ENCODE peak calls at places on chromosomes 11 and 22, in eight cellular contexts. H, S, N, P, A, E, R and W are unnamed samples.

GRCh38 chr11:18608373-18608772 is 8.8 kb downstream of the MISFA start:
- DNase-seq in H (no peak), S (peak; percentile 27), N (no peak), P (no peak), A (no peak), E (no peak), R (no peak), W (no peak)

GRCh38 chr11:126725043-126725442 is 275.5 kb downstream of the KIRREL3 start:
- DNase-seq in H (no peak), S (no peak), N (no peak), P (no peak), A (no peak), E (no peak), R (no peak), W (no peak)

GRCh38 chr11:68956142-68956541 is 24.6 kb downstream of the MRGPRD start:
- DNase-seq in H (no peak), S (no peak), N (no peak), P (no peak), A (no peak), E (no peak), R (no peak), W (no peak)

GRCh38 chr11:88543902-88544655 is 206.5 kb upstream of the CTSC start:
- DNase-seq in H (peak; percentile 80), S (peak; percentile 92), N (peak; percentile 81), P (peak; percentile 74), A (peak; percentile 81), E (peak; percentile 75), R (peak; percentile 84), W (peak; percentile 68)

GRCh38 chr11:96761451-96761850 is 371.6 kb downstream of the JRKL start:
- DNase-seq in H (no peak), S (no peak), N (no peak), P (no peak), A (no peak), E (no peak), R (no peak), W (no peak)

GRCh38 chr11:8059571-8060011 is 21.4 kb upstream of the TUB start:
- DNase-seq in H (no peak), S (no peak), N (no peak), P (no peak), A (no peak), E (no peak), R (no peak), W (peak; percentile 81)

GRCh38 chr22:23696326-23696851 is 5.6 kb downstream of the RGL4 start:
- DNase-seq in H (no peak), S (no peak), N (no peak), P (peak; percentile 39), A (peak; percentile 46), E (no peak), R (no peak), W (peak; percentile 13)

GRCh38 chr22:19610518-19611253 is 86.5 kb upstream of the CLDN5 start:
- DNase-seq in H (no peak), S (no peak), N (no peak), P (no peak), A (no peak), E (no peak), R (no peak), W (no peak)

GRCh38 chr11:83508804-83509203 is 222.6 kb upstream of the CCDC90B start:
- DNase-seq in H (no peak), S (peak; percentile 79), N (no peak), P (no peak), A (no peak), E (no peak), R (no peak), W (no peak)

GRCh38 chr11:126318642-126319373 is 14.9 kb downstream of the DCPS start:
- DNase-seq in H (peak; percentile 67), S (peak; percentile 75), N (no peak), P (no peak), A (peak; percentile 97), E (peak; percentile 52), R (no peak), W (no peak)

GRCh38 chr11:106988151-106988806 is 30.0 kb downstream of the GUCY1A2 start:
- DNase-seq in H (no peak), S (peak; percentile 64), N (no peak), P (no peak), A (peak; percentile 90), E (no peak), R (no peak), W (no peak)
- H3K27ac ChIP-seq in H (no peak overlapping the region), S (peak overlapping the region; percentile 76), N (no peak overlapping the region), P (no peak overlapping the region), A (no peak overlapping the region), E (no peak overlapping the region), R (no peak overlapping the region), W (no peak overlapping the region)

GRCh38 chr11:108233277-108233945 is 10.5 kb downstream of the ATM start:
- DNase-seq in H (no peak), S (no peak), N (no peak), P (no peak), A (no peak), E (no peak), R (no peak), W (no peak)

GRCh38 chr11:108235192-108235591 is 12.3 kb downstream of the ATM start:
- DNase-seq in H (no peak), S (no peak), N (no peak), P (no peak), A (no peak), E (no peak), R (no peak), W (no peak)

GRCh38 chr11:108235633-108236032 is 12.8 kb downstream of the ATM start:
- DNase-seq in H (no peak), S (no peak), N (no peak), P (no peak), A (no peak), E (no peak), R (no peak), W (no peak)

GRCh38 chr11:108239076-108239475 is 16.2 kb downstream of the ATM start:
- DNase-seq in H (peak; percentile 17), S (no peak), N (no peak), P (no peak), A (no peak), E (no peak), R (no peak), W (no peak)

GRCh38 chr11:108237058-108237481 is 14.2 kb downstream of the ATM start:
- DNase-seq in H (no peak), S (no peak), N (no peak), P (no peak), A (no peak), E (no peak), R (no peak), W (no peak)
- H3K4me3 ChIP-seq in H (no peak overlapping the region), S (no peak overlapping the region), N (no peak overlapping the region), P (no peak overlapping the region), A (no peak overlapping the region), E (no peak overlapping the region), R (no peak overlapping the region), W (no peak overlapping the region)

GRCh38 chr22:41508770-41509170 is 35.5 kb downstream of the POLR3H start:
- DNase-seq in H (no peak), S (no peak), N (no peak), P (no peak), A (no peak), E (no peak), R (no peak), W (no peak)
- TF ChIP-seq CTCF in H (no peak), S (peak; percentile 3), N (no peak), P (no peak), A (no peak), E (no peak), R (no peak), W (no peak)

GRCh38 chr11:72808415-72808814 is 5.8 kb upstream of the ATG16L2 start:
- DNase-seq in H (no peak), S (no peak), N (no peak), P (no peak), A (peak; percentile 69), E (no peak), R (no peak), W (no peak)
- H3K27ac ChIP-seq in H (no peak overlapping the region), S (no peak overlapping the region), N (no peak overlapping the region), P (no peak overlapping the region), A (no peak overlapping the region), E (no peak overlapping the region), R (peak overlapping the region; percentile 53), W (no peak overlapping the region)

GRCh38 chr11:104694259-104695070 is 203.8 kb downstream of the CASP12 start:
- DNase-seq in H (no peak), S (peak; percentile 26), N (no peak), P (no peak), A (peak; percentile 99), E (no peak), R (no peak), W (no peak)
- H3K4me3 ChIP-seq in H (no peak overlapping the region), S (no peak overlapping the region), N (no peak overlapping the region), P (no peak overlapping the region), A (no peak overlapping the region), E (no peak overlapping the region), R (no peak overlapping the region), W (no peak overlapping the region)

GRCh38 chr11:114251797-114252327 is 44.3 kb upstream of the NNMT start:
- DNase-seq in H (no peak), S (no peak), N (no peak), P (no peak), A (no peak), E (peak; percentile 67), R (no peak), W (no peak)
- TF ChIP-seq CTCF in H (no peak), S (no peak), N (no peak), P (no peak), A (no peak), E (no peak), R (no peak), W (no peak)

DNA sequence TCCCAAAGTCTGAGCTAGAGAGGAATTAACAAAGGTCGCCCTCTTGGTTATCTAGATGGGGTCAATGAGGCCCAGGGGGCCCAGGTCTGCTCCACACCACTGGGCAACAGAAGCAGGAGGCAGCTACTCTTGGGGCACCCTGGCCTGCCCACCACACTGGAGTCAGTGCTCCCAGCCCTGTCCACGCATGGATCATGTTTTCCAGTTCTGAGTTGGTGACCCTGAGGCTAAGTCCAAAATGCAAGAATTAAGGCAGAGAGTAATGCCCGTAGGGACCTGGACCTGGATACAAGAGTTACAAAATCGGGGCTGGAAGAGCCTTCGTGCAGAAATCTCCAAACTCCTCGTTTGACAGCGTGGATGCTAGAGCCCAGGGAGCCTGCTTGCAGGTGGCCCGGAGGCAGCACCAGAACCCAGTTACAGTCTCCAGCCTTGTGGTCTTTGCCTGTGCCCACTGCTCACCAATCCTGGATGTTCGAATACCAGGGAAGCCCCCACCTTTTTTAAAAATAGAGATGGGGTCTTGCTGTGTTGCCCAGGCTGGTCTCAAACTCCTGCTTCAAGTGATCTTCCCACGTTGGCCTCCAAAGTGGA is 6.1 kb upstream of the THRSP start:
- DNase-seq in H (no peak), S (no peak), N (no peak), P (no peak), A (no peak), E (no peak), R (no peak), W (no peak)
- H3K27ac ChIP-seq in H (no peak overlapping the region), S (no peak overlapping the region), N (no peak overlapping the region), P (no peak overlapping the region), A (no peak overlapping the region), E (no peak overlapping the region), R (no peak overlapping the region), W (no peak overlapping the region)

GRCh38 chr11:102120437-102120935 is 10.2 kb downstream of the YAP1 start:
- DNase-seq in H (no peak), S (no peak), N (no peak), P (no peak), A (peak; percentile 32), E (no peak), R (no peak), W (no peak)
- H3K4me3 ChIP-seq in H (no peak overlapping the region), S (no peak overlapping the region), N (peak overlapping the region; percentile 23), P (no peak overlapping the region), A (peak overlapping the region; percentile 23), E (no peak overlapping the region), R (no peak overlapping the region), W (no peak overlapping the region)